ENCODE peak calls at places on chromosomes 3 and 15, in seven cellular contexts. J, B, Z, M, G, C and I are unnamed samples.

GRCh38 chr15:70081612-70082011 is 16.1 kb downstream of the TLE3 start:
- DNase-seq in J (no peak), C (no peak), B (no peak), M (no peak), G (no peak), Z (peak), I (no peak)

GRCh38 chr3:24494616-24495333 is at the start of gene THRB:
- DNase-seq in M (peak), C (no peak), B (peak), J (peak), Z (peak), G (peak), I (peak)

GRCh38 chr3:27253831-27254230 is 115.4 kb downstream of the NEK10 start:
- DNase-seq in G (no peak), B (peak), Z (peak), M (peak), J (peak), C (peak), I (peak)

GRCh38 chr3:126151562-126152302 is 28.7 kb downstream of the ALDH1L1 start:
- DNase-seq in B (no peak), J (no peak), G (no peak), M (no peak), C (no peak), Z (no peak), I (no peak)

GRCh38 chr3:150786791-150787190 is 23.8 kb upstream of the SIAH2 start:
- DNase-seq in M (no peak), B (no peak), G (no peak), Z (no peak), J (no peak), C (no peak), I (no peak)

GRCh38 chr15:75647370-75648155 is at the start of gene SNX33:
- DNase-seq in M (peak), C (no peak), B (peak), J (peak), G (peak), Z (peak), I (peak)

GRCh38 chr3:108085821-108086350 is 4.9 kb downstream of the CD47 start:
- DNase-seq in B (no peak), Z (no peak), G (no peak), J (no peak), M (no peak), C (no peak), I (no peak)

GRCh38 chr3:29279830-29280229 is 1.0 kb upstream of the RBMS3 start:
- DNase-seq in C (no peak), G (no peak), J (no peak), M (no peak), B (no peak), Z (no peak), I (no peak)

GRCh38 chr3:122952509-122952908 is 75.1 kb downstream of the SEMA5B start:
- DNase-seq in G (no peak), C (no peak), J (no peak), M (no peak), B (no peak), Z (peak), I (no peak)

GRCh38 chr15:25408428-25408827 is 30.4 kb downstream of the UBE3A start:
- DNase-seq in J (no peak), G (no peak), Z (no peak), M (no peak), C (no peak), B (no peak), I (no peak)

GRCh38 chr15:66472176-66472999 is 25.2 kb downstream of the SNAPC5 start:
- DNase-seq in J (no peak), Z (no peak), C (no peak), M (no peak), G (no peak), B (no peak), I (no peak)

GRCh38 chr3:36868614-36869436 is 76.0 kb downstream of the TRANK1 start:
- DNase-seq in M (peak), G (no peak), C (peak), J (peak), Z (peak), B (peak), I (peak)

GRCh38 chr3:38120690-38121450 is 16.1 kb downstream of the ACAA1 start:
- DNase-seq in B (no peak), G (no peak), M (no peak), Z (no peak), C (no peak), J (no peak), I (no peak)

GRCh38 chr15:43441316-43441715 is 51.6 kb downstream of the TP53BP1 start:
- DNase-seq in G (no peak), B (no peak), J (no peak), C (no peak), M (no peak), Z (no peak), I (no peak)

GRCh38 chr3:4392992-4393391 is 74.1 kb downstream of the SUMF1 start:
- DNase-seq in J (no peak), Z (no peak), G (no peak), M (no peak), B (no peak), C (no peak), I (no peak)

GRCh38 chr3:122635789-122636188 is 44.9 kb upstream of the PARP14 start:
- DNase-seq in C (no peak), B (no peak), J (no peak), Z (no peak), G (no peak), M (no peak), I (no peak)

GRCh38 chr3:10955694-10956453 is 36.7 kb upstream of the SLC6A1 start:
- DNase-seq in M (no peak), C (no peak), Z (no peak), G (peak), J (no peak), B (no peak), I (no peak)

GRCh38 chr3:28349397-28350000 is 875 bp upstream of the AZI2 start:
- DNase-seq in G (no peak), B (no peak), Z (no peak), C (no peak), M (no peak), J (no peak), I (no peak)

GRCh38 chr3:160400048-160400630 is 689 bp downstream of the SMC4 start:
- DNase-seq in Z (peak), C (no peak), M (peak), J (peak), B (peak), G (peak), I (peak)

GRCh38 chr15:79593119-79593869 is 161.2 kb downstream of the MINAR1 start:
- DNase-seq in B (peak), J (no peak), C (no peak), M (no peak), Z (peak), G (no peak), I (no peak)

GRCh38 chr3:23810342-23811116 is 4.8 kb downstream of the UBE2E1 start:
- DNase-seq in B (peak), G (peak), Z (peak), J (peak), C (no peak), M (peak), I (peak)

GRCh38 chr3:194070634-194071409 is 65.1 kb upstream of the HES1 start:
- DNase-seq in C (peak), G (peak), B (peak), M (peak), Z (peak), J (peak), I (peak)

GRCh38 chr3:177427096-177427495 is 229.8 kb upstream of the TBL1XR1 start:
- DNase-seq in J (no peak), G (no peak), M (no peak), Z (no peak), B (no peak), C (no peak), I (no peak)

GRCh38 chr15:48522911-48523310 is 122.6 kb downstream of the FBN1 start:
- DNase-seq in B (no peak), M (no peak), G (no peak), J (no peak), C (no peak), Z (no peak), I (no peak)

GRCh38 chr3:49378249-49378899 is 20.2 kb upstream of the GPX1 start:
- DNase-seq in M (no peak), J (peak), B (peak), C (peak), Z (no peak), G (no peak), I (no peak)

GRCh38 chr3:158845748-158846350 is 44.0 kb downstream of the MFSD1 start:
- DNase-seq in G (no peak), C (no peak), J (peak), B (no peak), M (no peak), Z (peak), I (no peak)

GRCh38 chr15:73826711-73827243 is 46.6 kb upstream of the TBC1D21 start:
- DNase-seq in B (no peak), M (no peak), G (no peak), J (no peak), C (no peak), Z (no peak), I (no peak)
- TF ChIP-seq CTCF in B (no peak), M (no peak), G (no peak), J (no peak), C (no peak), Z (no peak), I (no peak)

GRCh38 chr3:184741798-184742675 is 30.2 kb upstream of the MAGEF1 start:
- DNase-seq in Z (peak), G (no peak), J (no peak), C (no peak), B (no peak), M (no peak), I (no peak)
- TF ChIP-seq CTCF in Z (peak), G (no peak), J (no peak), C (no peak), B (no peak), M (no peak), I (no peak)

GRCh38 chr3:54891540-54891897 is 36.3 kb downstream of the LRTM1 start:
- DNase-seq in J (peak), B (peak), Z (no peak), M (no peak), C (peak), G (peak), I (peak)
- TF ChIP-seq CTCF in J (no peak), B (no peak), Z (no peak), M (no peak), C (peak), G (no peak), I (peak)

DNA sequence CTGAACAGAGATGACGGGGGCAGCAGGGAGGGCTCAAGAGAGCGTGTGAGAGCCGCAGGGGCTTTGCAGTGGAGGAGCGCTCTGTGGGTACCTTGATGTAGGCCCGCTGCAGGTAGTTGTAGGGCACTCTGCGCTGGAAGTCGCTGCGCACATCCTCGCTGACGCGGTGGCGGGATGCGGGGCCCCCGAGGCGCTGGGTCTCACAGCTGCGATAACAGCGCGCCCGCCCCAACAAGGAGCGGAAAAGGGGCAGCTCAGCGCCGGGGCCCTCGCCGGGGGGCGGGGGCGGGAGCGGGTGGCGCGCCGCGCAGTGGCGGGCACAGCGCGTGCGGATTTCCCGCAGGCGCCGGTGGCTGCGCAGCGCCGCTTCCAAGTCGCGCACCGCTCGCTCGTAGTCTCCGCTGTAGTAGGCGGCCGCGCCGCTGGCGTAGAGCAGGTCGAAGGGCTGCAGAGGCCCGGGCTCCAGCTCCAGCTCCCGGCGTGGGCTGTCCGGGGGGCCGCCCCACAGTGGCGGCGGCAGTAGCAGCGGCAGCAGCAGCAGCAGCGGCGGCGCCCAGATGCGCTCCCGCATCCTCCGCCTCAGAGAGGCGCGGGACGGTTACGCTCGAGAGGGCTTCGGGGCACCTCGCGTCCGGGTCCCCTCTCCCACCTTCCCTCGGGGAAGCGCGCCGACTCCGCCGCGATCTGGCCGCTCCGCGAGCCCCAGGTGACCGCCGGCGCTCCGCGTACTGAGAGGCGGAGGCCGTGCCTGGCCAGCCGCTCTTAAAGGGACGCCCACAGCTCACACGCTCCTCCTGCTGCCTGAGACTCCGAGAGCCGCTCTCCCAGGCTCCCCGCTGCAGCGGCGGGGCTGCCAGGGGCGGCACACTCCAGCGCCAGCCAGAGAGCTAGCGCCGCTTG is at the start of gene P3H2:
- DNase-seq in C (no peak), B (peak), Z (peak), J (peak), M (peak), G (peak), I (peak)
- TF ChIP-seq CTCF in C (peak), B (no peak), Z (no peak), J (no peak), M (no peak), G (peak), I (peak)

DNA sequence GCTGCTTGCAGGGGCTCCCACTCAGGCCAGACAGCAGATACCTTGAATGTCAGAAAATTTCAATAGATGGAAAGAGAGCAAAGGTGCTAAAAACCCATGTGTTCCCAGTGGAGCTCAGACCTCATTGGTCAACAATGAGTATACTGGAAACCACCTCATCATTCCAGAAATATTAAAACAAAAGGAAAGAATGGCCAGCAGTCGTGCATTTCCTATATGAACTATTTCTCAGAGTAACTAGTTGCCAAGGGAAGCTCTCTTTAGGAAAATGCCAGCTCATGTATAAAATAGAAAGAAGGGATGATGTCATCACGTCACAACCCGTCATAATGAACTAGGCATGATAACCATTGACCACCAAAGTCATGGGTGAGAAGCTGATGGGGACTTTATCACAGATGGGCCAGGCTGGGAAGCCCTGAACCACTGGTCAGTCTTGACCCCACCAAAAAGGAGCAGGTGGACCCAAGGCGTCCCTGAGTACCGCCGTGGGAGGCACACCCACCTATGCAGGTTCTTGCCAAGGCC is 17.5 kb downstream of the DNAJB8 start:
- DNase-seq in G (no peak), M (no peak), C (no peak), B (no peak), Z (no peak), J (no peak), I (no peak)
- TF ChIP-seq CTCF in G (no peak), M (no peak), C (no peak), B (no peak), Z (no peak), J (no peak), I (no peak)

GRCh38 chr3:195171093-195171873 is 99.7 kb downstream of the XXYLT1 start:
- DNase-seq in B (no peak), J (no peak), M (no peak), C (no peak), G (no peak), Z (no peak), I (no peak)
- TF ChIP-seq CTCF in B (no peak), J (no peak), M (no peak), C (no peak), G (no peak), Z (no peak), I (no peak)

GRCh38 chr15:38005949-38006800 is 71.7 kb downstream of the TMCO5A start:
- DNase-seq in B (no peak), C (no peak), G (no peak), Z (no peak), M (no peak), J (no peak), I (no peak)

GRCh38 chr15:38004218-38004848 is 69.9 kb downstream of the TMCO5A start:
- DNase-seq in B (no peak), Z (no peak), M (no peak), G (no peak), J (no peak), C (no peak), I (no peak)

DNA sequence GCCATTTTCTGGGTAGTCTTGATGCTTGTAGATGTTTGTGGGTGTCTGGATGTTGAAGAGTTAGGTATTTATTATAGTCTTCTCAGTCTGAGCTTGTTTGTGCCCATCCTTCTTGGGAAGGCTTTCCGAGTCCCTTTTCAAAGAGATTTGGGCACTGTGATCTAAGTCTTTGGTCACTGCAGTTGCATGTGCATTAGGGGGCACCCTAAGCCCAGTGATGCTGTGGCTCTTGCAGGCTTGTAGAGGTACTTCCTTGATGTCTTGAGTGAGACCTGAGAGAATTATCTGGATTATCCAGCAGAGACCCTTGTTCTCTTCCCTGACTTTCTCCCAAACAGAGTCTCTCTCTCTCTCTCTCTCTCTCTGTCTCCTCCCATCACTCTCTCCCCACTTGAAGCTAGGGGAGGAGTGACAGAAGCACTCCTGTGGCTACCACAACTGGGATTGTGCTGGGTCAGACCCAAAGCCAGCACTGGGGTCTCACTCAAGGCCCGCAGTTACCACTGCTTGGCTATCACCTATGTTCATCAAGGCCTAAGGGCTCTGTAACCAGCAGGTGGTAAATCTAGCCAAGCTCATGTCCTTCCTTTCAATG is 68.5 kb downstream of the TMCO5A start:
- DNase-seq in B (peak), J (peak), M (peak), C (peak), G (peak), Z (peak), I (peak)
- TF ChIP-seq CTCF in B (peak), J (no peak), M (no peak), C (peak), G (peak), Z (peak), I (peak)